ENCODE peak calls at places on chromosome X, in nine cellular contexts. One of them, this sample, is unnamed.

GRCh38 chrX:13750204-13750603 is 15.7 kb downstream of the OFD1 start:
- DNase-seq in stomach: no peak
- DNase-seq in pancreas: no peak
- DNase-seq in neural progenitor cell: peak
- DNase-seq in choroid plexus epithelial cell: peak
- DNase-seq in uterus: no peak
- DNase-seq in astrocyte of the spinal cord: peak
- DNase-seq in AG09309: no peak
- DNase-seq in fibroblast of pulmonary artery: peak
- DNase-seq in this sample: no peak

GRCh38 chrX:41528784-41529183 is 81.6 kb downstream of the NYX start:
- DNase-seq in AG09309: no peak
- DNase-seq in pancreas: no peak
- DNase-seq in fibroblast of pulmonary artery: no peak
- DNase-seq in stomach: no peak
- DNase-seq in uterus: no peak
- DNase-seq in astrocyte of the spinal cord: no peak
- DNase-seq in neural progenitor cell: no peak
- DNase-seq in choroid plexus epithelial cell: no peak
- DNase-seq in this sample: no peak

GRCh38 chrX:45479835-45480422 is 279.3 kb upstream of the DIPK2B start:
- DNase-seq in AG09309: peak
- DNase-seq in stomach: no peak
- DNase-seq in astrocyte of the spinal cord: peak
- DNase-seq in neural progenitor cell: no peak
- DNase-seq in pancreas: no peak
- DNase-seq in uterus: no peak
- DNase-seq in fibroblast of pulmonary artery: peak
- DNase-seq in choroid plexus epithelial cell: peak
- DNase-seq in this sample: peak

GRCh38 chrX:13164611-13165010 is 120.2 kb upstream of the FAM9C start:
- DNase-seq in neural progenitor cell: peak
- DNase-seq in choroid plexus epithelial cell: no peak
- DNase-seq in uterus: no peak
- DNase-seq in fibroblast of pulmonary artery: no peak
- DNase-seq in astrocyte of the spinal cord: no peak
- DNase-seq in stomach: no peak
- DNase-seq in AG09309: no peak
- DNase-seq in pancreas: no peak
- DNase-seq in this sample: no peak

GRCh38 chrX:138946941-138947340 is 235.4 kb upstream of the FGF13 start:
- DNase-seq in stomach: no peak
- DNase-seq in uterus: no peak
- DNase-seq in choroid plexus epithelial cell: no peak
- DNase-seq in pancreas: no peak
- DNase-seq in fibroblast of pulmonary artery: peak
- DNase-seq in AG09309: no peak
- DNase-seq in astrocyte of the spinal cord: no peak
- DNase-seq in neural progenitor cell: no peak
- DNase-seq in this sample: no peak

GRCh38 chrX:6021316-6022091 is 207.2 kb downstream of the NLGN4X start:
- DNase-seq in uterus: no peak
- DNase-seq in stomach: peak
- DNase-seq in astrocyte of the spinal cord: peak
- DNase-seq in AG09309: no peak
- DNase-seq in choroid plexus epithelial cell: peak
- DNase-seq in pancreas: no peak
- DNase-seq in fibroblast of pulmonary artery: peak
- DNase-seq in neural progenitor cell: peak
- DNase-seq in this sample: no peak

GRCh38 chrX:136421338-136421737 is 66.4 kb upstream of the BRS3 start:
- DNase-seq in fibroblast of pulmonary artery: no peak
- DNase-seq in pancreas: no peak
- DNase-seq in neural progenitor cell: no peak
- DNase-seq in astrocyte of the spinal cord: no peak
- DNase-seq in stomach: no peak
- DNase-seq in AG09309: no peak
- DNase-seq in choroid plexus epithelial cell: no peak
- DNase-seq in uterus: no peak
- DNase-seq in this sample: no peak

GRCh38 chrX:121052122-121052521 is 4.7 kb downstream of the GLUD2 start:
- DNase-seq in AG09309: no peak
- DNase-seq in pancreas: no peak
- DNase-seq in fibroblast of pulmonary artery: no peak
- DNase-seq in neural progenitor cell: no peak
- DNase-seq in uterus: no peak
- DNase-seq in astrocyte of the spinal cord: no peak
- DNase-seq in choroid plexus epithelial cell: no peak
- DNase-seq in stomach: no peak
- DNase-seq in this sample: no peak

GRCh38 chrX:14864626-14865025 is 8.2 kb downstream of the FANCB start:
- DNase-seq in pancreas: no peak
- DNase-seq in AG09309: no peak
- DNase-seq in stomach: no peak
- DNase-seq in fibroblast of pulmonary artery: peak
- DNase-seq in uterus: no peak
- DNase-seq in neural progenitor cell: no peak
- DNase-seq in choroid plexus epithelial cell: peak
- DNase-seq in astrocyte of the spinal cord: peak
- DNase-seq in this sample: peak

GRCh38 chrX:155313766-155314165 is 20.6 kb downstream of the CLIC2 start:
- DNase-seq in choroid plexus epithelial cell: no peak
- DNase-seq in fibroblast of pulmonary artery: no peak
- DNase-seq in neural progenitor cell: no peak
- DNase-seq in stomach: no peak
- DNase-seq in uterus: no peak
- DNase-seq in pancreas: no peak
- DNase-seq in AG09309: no peak
- DNase-seq in astrocyte of the spinal cord: no peak
- DNase-seq in this sample: no peak

GRCh38 chrX:44974462-44974861 is 101.5 kb downstream of the KDM6A start:
- DNase-seq in astrocyte of the spinal cord: peak
- DNase-seq in fibroblast of pulmonary artery: peak
- DNase-seq in pancreas: no peak
- DNase-seq in AG09309: no peak
- DNase-seq in stomach: no peak
- DNase-seq in uterus: no peak
- DNase-seq in choroid plexus epithelial cell: peak
- DNase-seq in neural progenitor cell: no peak
- DNase-seq in this sample: no peak

GRCh38 chrX:26442340-26442739 is 226.4 kb downstream of the MAGEB5 start:
- DNase-seq in stomach: no peak
- DNase-seq in fibroblast of pulmonary artery: peak
- DNase-seq in AG09309: no peak
- DNase-seq in pancreas: no peak
- DNase-seq in uterus: no peak
- DNase-seq in choroid plexus epithelial cell: peak
- DNase-seq in neural progenitor cell: peak
- DNase-seq in astrocyte of the spinal cord: peak
- DNase-seq in this sample: peak

GRCh38 chrX:17521871-17522693 is 147.1 kb downstream of the NHS start:
- DNase-seq in uterus: peak
- DNase-seq in pancreas: no peak
- DNase-seq in AG09309: no peak
- DNase-seq in fibroblast of pulmonary artery: peak
- DNase-seq in stomach: no peak
- DNase-seq in neural progenitor cell: peak
- DNase-seq in choroid plexus epithelial cell: peak
- DNase-seq in astrocyte of the spinal cord: peak
- DNase-seq in this sample: no peak

GRCh38 chrX:131316260-131316659 is 27.2 kb upstream of the IGSF1 start:
- DNase-seq in fibroblast of pulmonary artery: no peak
- DNase-seq in neural progenitor cell: no peak
- DNase-seq in uterus: no peak
- DNase-seq in astrocyte of the spinal cord: no peak
- DNase-seq in pancreas: no peak
- DNase-seq in stomach: no peak
- DNase-seq in AG09309: no peak
- DNase-seq in choroid plexus epithelial cell: no peak
- DNase-seq in this sample: no peak

GRCh38 chrX:17595456-17596035 is 141.7 kb upstream of the SCML1 start:
- DNase-seq in choroid plexus epithelial cell: peak
- DNase-seq in pancreas: no peak
- DNase-seq in uterus: no peak
- DNase-seq in astrocyte of the spinal cord: peak
- DNase-seq in neural progenitor cell: no peak
- DNase-seq in stomach: no peak
- DNase-seq in AG09309: peak
- DNase-seq in fibroblast of pulmonary artery: peak
- DNase-seq in this sample: no peak

GRCh38 chrX:150544222-150544787 is 24.1 kb upstream of the MTM1 start:
- DNase-seq in stomach: no peak
- DNase-seq in astrocyte of the spinal cord: no peak
- DNase-seq in pancreas: no peak
- DNase-seq in fibroblast of pulmonary artery: peak
- DNase-seq in neural progenitor cell: peak
- DNase-seq in uterus: no peak
- DNase-seq in choroid plexus epithelial cell: peak
- DNase-seq in AG09309: no peak
- DNase-seq in this sample: no peak

GRCh38 chrX:1524874-1525582 is 12.0 kb downstream of the P2RY8 start:
- DNase-seq in astrocyte of the spinal cord: no peak
- DNase-seq in stomach: no peak
- DNase-seq in uterus: no peak
- DNase-seq in AG09309: no peak
- DNase-seq in pancreas: no peak
- DNase-seq in choroid plexus epithelial cell: no peak
- DNase-seq in neural progenitor cell: no peak
- DNase-seq in fibroblast of pulmonary artery: no peak
- DNase-seq in this sample: no peak

GRCh38 chrX:1518512-1518911 is 18.5 kb downstream of the P2RY8 start:
- DNase-seq in pancreas: no peak
- DNase-seq in AG09309: no peak
- DNase-seq in fibroblast of pulmonary artery: no peak
- DNase-seq in astrocyte of the spinal cord: no peak
- DNase-seq in choroid plexus epithelial cell: no peak
- DNase-seq in uterus: no peak
- DNase-seq in stomach: no peak
- DNase-seq in neural progenitor cell: no peak
- DNase-seq in this sample: no peak

GRCh38 chrX:1519022-1519497 is 17.9 kb downstream of the P2RY8 start:
- DNase-seq in uterus: no peak
- DNase-seq in neural progenitor cell: no peak
- DNase-seq in pancreas: no peak
- DNase-seq in choroid plexus epithelial cell: no peak
- DNase-seq in AG09309: no peak
- DNase-seq in fibroblast of pulmonary artery: no peak
- DNase-seq in astrocyte of the spinal cord: no peak
- DNase-seq in stomach: no peak
- DNase-seq in this sample: no peak

GRCh38 chrX:1520350-1520749 is 16.6 kb downstream of the P2RY8 start:
- DNase-seq in fibroblast of pulmonary artery: no peak
- DNase-seq in AG09309: no peak
- DNase-seq in pancreas: no peak
- DNase-seq in astrocyte of the spinal cord: no peak
- DNase-seq in stomach: no peak
- DNase-seq in choroid plexus epithelial cell: no peak
- DNase-seq in uterus: no peak
- DNase-seq in neural progenitor cell: no peak
- DNase-seq in this sample: no peak

GRCh38 chrX:1521459-1521956 is 15.5 kb downstream of the P2RY8 start:
- DNase-seq in fibroblast of pulmonary artery: no peak
- DNase-seq in stomach: no peak
- DNase-seq in astrocyte of the spinal cord: no peak
- DNase-seq in neural progenitor cell: no peak
- DNase-seq in uterus: no peak
- DNase-seq in AG09309: no peak
- DNase-seq in pancreas: no peak
- DNase-seq in choroid plexus epithelial cell: no peak
- DNase-seq in this sample: no peak
- H3K4me3 ChIP-seq in fibroblast of pulmonary artery: no peak
- H3K4me3 ChIP-seq in stomach: no peak
- H3K4me3 ChIP-seq in astrocyte of the spinal cord: no peak
- H3K4me3 ChIP-seq in neural progenitor cell: no peak
- H3K4me3 ChIP-seq in uterus: no peak
- H3K4me3 ChIP-seq in AG09309: no peak
- H3K4me3 ChIP-seq in pancreas: no peak
- H3K4me3 ChIP-seq in choroid plexus epithelial cell: no peak
- H3K4me3 ChIP-seq in this sample: no peak

DNA sequence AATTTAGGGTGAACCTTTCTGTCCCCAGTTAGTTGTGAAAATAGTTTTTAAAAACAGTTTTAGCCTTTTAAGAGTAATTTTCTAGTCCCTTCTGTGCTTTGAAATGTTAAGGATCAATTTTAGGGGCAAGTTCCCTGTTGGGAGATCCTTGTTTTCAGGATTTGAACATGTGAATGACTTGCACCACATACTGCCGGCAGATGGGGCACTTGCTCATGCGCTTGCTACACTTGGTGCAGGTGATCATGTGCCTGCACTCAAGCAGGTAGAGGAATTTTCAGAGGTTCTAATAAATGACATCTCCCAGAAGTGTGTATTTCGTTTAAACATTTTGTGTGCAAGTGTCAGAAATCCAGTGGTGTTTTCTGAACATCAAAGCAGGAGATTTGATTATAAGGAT is 195.9 kb downstream of the CHM start:
- DNase-seq in stomach: peak
- DNase-seq in pancreas: no peak
- DNase-seq in astrocyte of the spinal cord: no peak
- DNase-seq in fibroblast of pulmonary artery: peak
- DNase-seq in neural progenitor cell: peak
- DNase-seq in uterus: no peak
- DNase-seq in AG09309: no peak
- DNase-seq in choroid plexus epithelial cell: peak
- DNase-seq in this sample: no peak
- TF ChIP-seq CTCF in stomach: peak
- TF ChIP-seq CTCF in pancreas: peak
- TF ChIP-seq CTCF in astrocyte of the spinal cord: peak
- TF ChIP-seq CTCF in fibroblast of pulmonary artery: peak
- TF ChIP-seq CTCF in neural progenitor cell: peak
- TF ChIP-seq CTCF in uterus: no peak
- TF ChIP-seq CTCF in AG09309: peak
- TF ChIP-seq CTCF in choroid plexus epithelial cell: peak
- TF ChIP-seq CTCF in this sample: peak

GRCh38 chrX:38138157-38138556 is 82.5 kb downstream of the SRPX start:
- DNase-seq in uterus: no peak
- DNase-seq in neural progenitor cell: no peak
- DNase-seq in fibroblast of pulmonary artery: no peak
- DNase-seq in pancreas: no peak
- DNase-seq in choroid plexus epithelial cell: no peak
- DNase-seq in astrocyte of the spinal cord: no peak
- DNase-seq in stomach: no peak
- DNase-seq in AG09309: no peak
- DNase-seq in this sample: no peak
- H3K4me3 ChIP-seq in uterus: no peak
- H3K4me3 ChIP-seq in neural progenitor cell: no peak
- H3K4me3 ChIP-seq in fibroblast of pulmonary artery: no peak
- H3K4me3 ChIP-seq in pancreas: no peak
- H3K4me3 ChIP-seq in choroid plexus epithelial cell: no peak
- H3K4me3 ChIP-seq in astrocyte of the spinal cord: no peak
- H3K4me3 ChIP-seq in stomach: no peak
- H3K4me3 ChIP-seq in AG09309: no peak
- H3K4me3 ChIP-seq in this sample: no peak

DNA sequence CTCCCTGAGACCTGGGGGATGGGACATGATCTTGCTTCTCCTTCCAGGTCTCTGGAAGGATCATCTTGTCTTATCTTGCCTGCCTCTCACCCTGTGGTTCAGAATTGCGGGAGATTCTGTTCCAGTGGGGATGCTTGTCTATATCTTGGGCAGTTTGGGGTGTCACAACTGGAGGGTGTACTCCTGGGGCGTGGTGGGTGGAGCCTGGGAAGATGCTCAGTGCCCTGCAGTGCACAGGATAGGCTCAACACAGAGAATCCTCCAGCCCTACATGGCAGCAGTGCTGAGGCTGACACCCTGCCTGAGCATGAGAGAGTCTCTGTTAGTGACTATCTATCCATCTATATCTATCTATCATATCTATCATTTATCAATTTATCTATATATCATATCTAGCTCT is 7.7 kb downstream of the P2RY8 start:
- DNase-seq in pancreas: no peak
- DNase-seq in AG09309: no peak
- DNase-seq in uterus: no peak
- DNase-seq in neural progenitor cell: no peak
- DNase-seq in choroid plexus epithelial cell: no peak
- DNase-seq in astrocyte of the spinal cord: no peak
- DNase-seq in stomach: no peak
- DNase-seq in fibroblast of pulmonary artery: no peak
- DNase-seq in this sample: no peak
- TF ChIP-seq CTCF in pancreas: no peak
- TF ChIP-seq CTCF in AG09309: no peak
- TF ChIP-seq CTCF in uterus: no peak
- TF ChIP-seq CTCF in neural progenitor cell: no peak
- TF ChIP-seq CTCF in choroid plexus epithelial cell: no peak
- TF ChIP-seq CTCF in astrocyte of the spinal cord: no peak
- TF ChIP-seq CTCF in stomach: no peak
- TF ChIP-seq CTCF in fibroblast of pulmonary artery: no peak
- TF ChIP-seq CTCF in this sample: no peak

This sample was measured in AG04449.